ENCODE peak calls at places on chromosome 6, in seven cellular contexts. Z is IMR-90; J is GM23248; T is BE2C; O is neural progenitor cell; A is ascending aorta; R is CD8-positive, alpha-beta T cell. S is an unnamed sample.

GRCh38 chr6:165676435-165677068 is 13.5 kb upstream of the PDE10A start:
- DNase-seq in Z (peak; percentile 20), J (no peak), T (no peak), O (no peak), A (no peak), R (no peak), S (no peak)

GRCh38 chr6:28263946-28264345 is 3.0 kb upstream of the ZSCAN26 start:
- DNase-seq in Z (peak; percentile 30), J (no peak), T (no peak), O (no peak), A (no peak), R (no peak), S (no peak)

GRCh38 chr6:50271817-50272216 is 222.1 kb upstream of the DEFB112 start:
- DNase-seq in Z (no peak), J (no peak), T (no peak), O (no peak), A (no peak), R (no peak), S (no peak)

GRCh38 chr6:9537381-9537780 is 877.5 kb downstream of the TFAP2A start:
- DNase-seq in Z (peak; percentile 25), J (peak; percentile 75), T (no peak), O (no peak), A (no peak), R (no peak), S (no peak)

GRCh38 chr6:4349931-4350330 is 214.6 kb upstream of the ECI2 start:
- DNase-seq in Z (no peak), J (no peak), T (no peak), O (no peak), A (no peak), R (no peak), S (no peak)

GRCh38 chr6:132734694-132735236 is 20.9 kb upstream of the VNN1 start:
- DNase-seq in Z (peak; percentile 83), J (peak; percentile 51), T (no peak), O (no peak), A (no peak), R (no peak), S (no peak)

GRCh38 chr6:100176321-100176950 is 182.4 kb upstream of the MCHR2 start:
- DNase-seq in Z (peak; percentile 74), J (peak; percentile 82), T (peak; percentile 19), O (peak; percentile 54), A (no peak), R (no peak), S (no peak)

GRCh38 chr6:95790787-95791186 is 213.5 kb downstream of the MANEA start:
- DNase-seq in Z (no peak), J (no peak), T (no peak), O (no peak), A (no peak), R (no peak), S (no peak)

GRCh38 chr6:144277605-144278227 is 7.4 kb upstream of the UTRN start:
- DNase-seq in Z (no peak), J (no peak), T (no peak), O (no peak), A (no peak), R (no peak), S (no peak)

GRCh38 chr6:25942561-25943147 is 12.2 kb upstream of the SLC17A2 start:
- DNase-seq in Z (peak; percentile 55), J (peak; percentile 54), T (no peak), O (peak; percentile 21), A (no peak), R (no peak), S (peak; percentile 23)

GRCh38 chr6:143773503-143773902 is 69.6 kb upstream of the LTV1 start:
- DNase-seq in Z (no peak), J (peak; percentile 35), T (no peak), O (no peak), A (no peak), R (no peak), S (no peak)

GRCh38 chr6:2971420-2972218 is at the start of gene SERPINB6:
- DNase-seq in Z (peak; percentile 71), J (peak; percentile 81), T (peak; percentile 69), O (peak; percentile 73), A (no peak), R (no peak), S (no peak)

GRCh38 chr6:34484899-34485298 is 19.0 kb downstream of the PACSIN1 start:
- DNase-seq in Z (no peak), J (no peak), T (no peak), O (no peak), A (no peak), R (peak; percentile 22), S (no peak)

GRCh38 chr6:71490876-71491275 is 202.3 kb downstream of the OGFRL1 start:
- DNase-seq in Z (no peak), J (no peak), T (no peak), O (no peak), A (no peak), R (no peak), S (no peak)

GRCh38 chr6:44071670-44072451 is 55.4 kb downstream of the MRPL14 start:
- DNase-seq in Z (peak; percentile 98), J (peak; percentile 95), T (no peak), O (no peak), A (no peak), R (no peak), S (no peak)

GRCh38 chr6:23412770-23413169 is 713.2 kb upstream of the NRSN1 start:
- DNase-seq in Z (no peak), J (peak; percentile 2), T (no peak), O (no peak), A (no peak), R (no peak), S (no peak)

DNA sequence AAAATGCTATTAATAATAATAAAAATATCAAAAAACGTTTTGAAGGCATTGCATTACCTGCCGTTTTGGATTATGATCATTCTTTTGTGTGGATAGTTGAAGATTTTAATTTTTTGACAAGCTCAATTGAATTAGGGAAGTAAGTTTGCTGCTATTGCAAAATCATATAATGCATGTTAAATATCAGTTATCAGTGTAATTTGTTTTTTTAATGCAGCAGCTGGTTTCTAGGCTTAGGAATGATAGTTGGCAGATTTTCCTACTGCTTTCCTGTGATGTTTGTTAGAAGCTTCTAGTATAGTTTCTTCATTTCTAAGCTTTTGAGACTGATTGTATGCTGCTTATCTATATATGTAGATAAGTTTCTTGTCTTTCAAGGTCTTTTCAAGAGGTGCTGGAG is 99.0 kb downstream of the JARID2 start:
- DNase-seq in Z (no peak), J (no peak), T (no peak), O (no peak), A (no peak), R (no peak), S (no peak)
- H3K4me1 ChIP-seq in Z (peaks cover 14% of the 10 kb centered on the region), J (peaks cover 21% of the 10 kb centered on the region), T (peaks cover 34% of the 10 kb centered on the region), O (peaks cover 41% of the 10 kb centered on the region), A (no peaks in the 10 kb centered on the region), R (peaks cover 87% of the 10 kb centered on the region), S (peaks cover 13% of the 10 kb centered on the region)

GRCh38 chr6:116072368-116072767 is 11.7 kb upstream of the FRK start:
- DNase-seq in Z (no peak), J (no peak), T (no peak), O (no peak), A (no peak), R (no peak), S (no peak)

GRCh38 chr6:116074732-116075387 is 14.2 kb upstream of the FRK start:
- DNase-seq in Z (peak; percentile 31), J (peak; percentile 15), T (no peak), O (no peak), A (no peak), R (no peak), S (no peak)

GRCh38 chr6:116078522-116078921 is 17.8 kb upstream of the FRK start:
- DNase-seq in Z (no peak), J (no peak), T (no peak), O (no peak), A (no peak), R (no peak), S (no peak)

GRCh38 chr6:116070990-116071389 is 10.3 kb upstream of the FRK start:
- DNase-seq in Z (peak; percentile 21), J (no peak), T (no peak), O (no peak), A (no peak), R (no peak), S (no peak)

DNA sequence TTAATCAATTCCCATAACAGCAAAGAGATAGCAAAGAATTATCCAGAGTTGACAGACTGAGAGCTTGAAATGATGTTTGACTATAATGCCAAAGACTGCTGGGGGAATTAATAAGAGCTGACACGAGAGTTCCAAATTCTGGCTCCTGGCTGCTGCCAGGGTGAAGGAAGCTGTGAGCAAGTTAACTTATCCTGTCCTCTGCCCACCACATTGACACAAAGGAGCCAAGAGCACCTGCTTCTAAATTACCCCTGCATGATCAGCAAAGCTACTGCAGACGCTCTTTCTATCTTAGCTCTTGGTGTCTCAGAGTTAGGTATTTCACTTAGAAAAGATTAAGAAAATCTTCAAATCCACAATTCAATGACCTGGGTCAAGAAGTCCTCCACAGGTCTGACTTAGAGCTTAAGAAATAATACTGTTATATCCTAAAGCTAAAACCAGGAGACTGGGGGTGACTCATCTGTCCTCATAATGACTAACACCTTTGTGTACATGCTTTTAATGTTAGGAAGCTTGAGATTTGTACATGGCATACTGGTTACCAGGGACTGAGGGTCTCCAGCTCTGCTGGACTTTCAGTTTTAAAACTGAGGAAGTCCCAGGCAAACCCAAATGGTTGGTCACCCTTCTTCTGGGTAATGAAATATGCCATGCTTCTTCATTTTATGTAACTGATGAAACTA is 13.2 kb upstream of the FRK start:
- DNase-seq in Z (peak; percentile 87), J (peak; percentile 76), T (no peak), O (no peak), A (no peak), R (no peak), S (no peak)
- H3K4me1 ChIP-seq in Z (peaks cover 11% of the 10 kb centered on the region), J (peaks cover 8% of the 10 kb centered on the region), T (peaks cover 3% of the 10 kb centered on the region), O (no peaks in the 10 kb centered on the region), A (peaks cover 16% of the 10 kb centered on the region), R (no peaks in the 10 kb centered on the region), S (no peaks in the 10 kb centered on the region)

DNA sequence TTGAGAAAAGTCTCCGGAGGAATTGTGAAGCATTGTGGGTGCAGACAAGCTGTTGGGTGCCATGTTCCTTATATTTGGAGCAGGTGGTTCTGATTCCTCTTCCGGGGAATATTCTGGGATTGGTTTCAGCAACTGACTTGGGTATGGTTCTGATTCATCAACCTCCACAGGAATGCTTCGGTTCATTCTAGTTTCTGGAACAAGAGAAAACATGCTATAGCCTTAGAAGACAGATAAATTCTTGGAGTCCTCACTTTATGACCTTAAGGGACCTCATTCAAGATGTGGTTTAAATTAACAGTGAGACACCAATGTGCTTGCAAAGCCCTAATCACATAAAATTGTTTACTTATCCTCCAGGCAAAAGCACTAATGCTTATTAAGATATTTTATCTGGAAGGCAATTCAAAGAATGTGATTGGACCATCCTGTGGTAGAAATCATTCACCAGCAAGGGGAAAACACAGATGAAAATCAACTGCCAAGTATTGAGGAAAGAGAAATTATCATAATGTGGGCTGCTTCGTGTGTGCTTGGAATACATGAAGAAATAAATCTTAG is 13.7 kb downstream of the TRAF3IP2 start:
- DNase-seq in Z (no peak), J (peak; percentile 83), T (no peak), O (no peak), A (no peak), R (no peak), S (no peak)
- H3K4me1 ChIP-seq in Z (peaks cover 27% of the 10 kb centered on the region), J (peaks cover 59% of the 10 kb centered on the region), T (peaks cover 12% of the 10 kb centered on the region), O (peaks cover 13% of the 10 kb centered on the region), A (peaks cover 57% of the 10 kb centered on the region), R (no peaks in the 10 kb centered on the region), S (peaks cover 15% of the 10 kb centered on the region)

DNA sequence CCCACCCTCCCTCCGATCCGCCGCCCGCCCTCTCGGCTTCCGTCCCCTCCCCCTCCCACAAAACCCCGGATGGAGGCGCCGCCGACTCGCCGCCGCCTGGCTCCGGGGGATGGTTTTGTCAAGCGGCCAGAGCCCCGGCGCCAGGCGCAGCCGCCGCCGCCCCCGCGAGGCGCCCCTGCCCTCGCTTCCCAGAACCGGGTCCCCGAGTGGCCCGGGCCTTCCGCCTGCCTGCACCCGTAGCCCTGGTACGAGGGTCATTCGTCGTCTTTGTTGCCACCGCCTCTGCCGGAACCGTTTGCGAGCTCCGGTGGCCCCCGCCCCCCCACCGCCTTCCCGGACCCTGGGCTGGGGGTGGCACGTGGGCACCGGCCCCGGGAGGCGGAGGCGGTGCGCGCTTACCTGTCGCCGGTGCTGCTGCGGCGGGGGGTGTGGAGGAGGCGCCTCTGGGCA is 313 bp downstream of the ZBTB2 start:
- DNase-seq in Z (peak; percentile 60), J (peak; percentile 79), T (peak; percentile 87), O (peak; percentile 85), A (no peak), R (peak; percentile 69), S (peak; percentile 77)
- H3K4me1 ChIP-seq in Z (peaks cover 7% of the 10 kb centered on the region), J (peaks cover 48% of the 10 kb centered on the region), T (peaks cover 4% of the 10 kb centered on the region), O (peaks cover 24% of the 10 kb centered on the region), A (peaks cover 31% of the 10 kb centered on the region), R (peaks cover 58% of the 10 kb centered on the region), S (peaks cover 6% of the 10 kb centered on the region)

S was measured in neuronal stem cell.